ENCODE peak calls at places on chromosome 16, in five cellular contexts. O is CD4-positive, CD25-positive, alpha-beta regulatory T cell; B is naive thymus-derived CD4-positive, alpha-beta T cell; C is IMR-90; X is right cardiac atrium. D is an unnamed sample.

GRCh38 chr16:89548344-89549006 is 12.0 kb upstream of the RPL13 start:
- ATAC-seq in O (no peak), C (no peak), B (peak; percentile 42), X (no peak), D (no peak)

GRCh38 chr16:79283578-79283977 is 317.0 kb downstream of the MAF start:
- ATAC-seq in O (peak; percentile 82), X (no peak), B (peak; percentile 73), C (no peak), D (no peak)

GRCh38 chr16:53744449-53744848 is 40.5 kb downstream of the FTO start:
- ATAC-seq in B (peak; percentile 92), X (no peak), C (no peak), O (peak; percentile 93), D (no peak)

GRCh38 chr16:88993006-88993787 is 16.2 kb upstream of the CBFA2T3 start:
- ATAC-seq in B (peak; percentile 44), X (no peak), C (no peak), O (no peak), D (peak; percentile 42)

GRCh38 chr16:58498341-58499091 is 1.4 kb upstream of the NDRG4 start:
- ATAC-seq in X (no peak), O (no peak), B (no peak), C (no peak), D (no peak)

GRCh38 chr16:82699262-82699661 is 72.5 kb downstream of the CDH13 start:
- ATAC-seq in O (no peak), C (no peak), X (no peak), B (no peak), D (no peak)

GRCh38 chr16:25138130-25138529 is 26.6 kb downstream of the LCMT1 start:
- ATAC-seq in B (no peak), O (no peak), C (no peak), X (no peak), D (no peak)

GRCh38 chr16:58614212-58614611 is 15.4 kb downstream of the CNOT1 start:
- ATAC-seq in C (peak; percentile 74), O (no peak), B (no peak), X (no peak), D (no peak)

GRCh38 chr16:67459858-67460144 is 21.2 kb downstream of the ATP6V0D1 start:
- ATAC-seq in O (no peak), C (no peak), X (peak; percentile 67), B (no peak), D (peak; percentile 52)

GRCh38 chr16:89749637-89750036 is 28.3 kb downstream of the ZNF276 start:
- ATAC-seq in C (no peak), B (peak; percentile 64), X (peak; percentile 67), O (no peak), D (no peak)

GRCh38 chr16:29237971-29238370 is 168.5 kb downstream of the NPIPB11 start:
- ATAC-seq in C (no peak), B (no peak), X (no peak), O (no peak), D (no peak)

GRCh38 chr16:72997141-72997542 is 50.8 kb downstream of the ZFHX3 start:
- ATAC-seq in C (no peak), O (no peak), B (peak; percentile 27), X (no peak), D (peak; percentile 72)

GRCh38 chr16:88355389-88356123 is 27.2 kb upstream of the ZNF469 start:
- ATAC-seq in C (no peak), O (no peak), B (no peak), X (no peak), D (no peak)

GRCh38 chr16:9644258-9644657 is 538.0 kb downstream of the GRIN2A start:
- ATAC-seq in X (no peak), C (no peak), O (no peak), B (no peak), D (no peak)

GRCh38 chr16:79217375-79218011 is 383.0 kb downstream of the MAF start:
- ATAC-seq in X (no peak), O (no peak), B (peak; percentile 38), C (no peak), D (no peak)

GRCh38 chr16:56608876-56609462 is 585 bp downstream of the MT2A start:
- ATAC-seq in O (no peak), B (no peak), C (no peak), X (no peak), D (no peak)

GRCh38 chr16:88569614-88569984 is 604 bp upstream of the ZC3H18 start:
- ATAC-seq in B (peak; percentile 16), X (peak; percentile 53), O (peak; percentile 14), C (peak; percentile 37), D (peak; percentile 45)

GRCh38 chr16:86986136-86986535 is 331.1 kb downstream of the C16orf95 start:
- ATAC-seq in C (no peak), O (no peak), X (no peak), B (no peak), D (no peak)

GRCh38 chr16:54935411-54936085 is 4.9 kb downstream of the IRX5 start:
- ATAC-seq in B (no peak), X (no peak), C (no peak), O (no peak), D (no peak)

GRCh38 chr16:54937673-54938350 is 7.1 kb downstream of the IRX5 start:
- ATAC-seq in C (no peak), O (no peak), B (no peak), X (no peak), D (no peak)

GRCh38 chr16:54938351-54939346 is 8.0 kb downstream of the IRX5 start:
- ATAC-seq in C (no peak), X (peak; percentile 50), B (no peak), O (no peak), D (no peak)

GRCh38 chr16:54936086-54936978 is 5.7 kb downstream of the IRX5 start:
- ATAC-seq in O (no peak), C (peak; percentile 17), B (no peak), X (no peak), D (no peak)

DNA sequence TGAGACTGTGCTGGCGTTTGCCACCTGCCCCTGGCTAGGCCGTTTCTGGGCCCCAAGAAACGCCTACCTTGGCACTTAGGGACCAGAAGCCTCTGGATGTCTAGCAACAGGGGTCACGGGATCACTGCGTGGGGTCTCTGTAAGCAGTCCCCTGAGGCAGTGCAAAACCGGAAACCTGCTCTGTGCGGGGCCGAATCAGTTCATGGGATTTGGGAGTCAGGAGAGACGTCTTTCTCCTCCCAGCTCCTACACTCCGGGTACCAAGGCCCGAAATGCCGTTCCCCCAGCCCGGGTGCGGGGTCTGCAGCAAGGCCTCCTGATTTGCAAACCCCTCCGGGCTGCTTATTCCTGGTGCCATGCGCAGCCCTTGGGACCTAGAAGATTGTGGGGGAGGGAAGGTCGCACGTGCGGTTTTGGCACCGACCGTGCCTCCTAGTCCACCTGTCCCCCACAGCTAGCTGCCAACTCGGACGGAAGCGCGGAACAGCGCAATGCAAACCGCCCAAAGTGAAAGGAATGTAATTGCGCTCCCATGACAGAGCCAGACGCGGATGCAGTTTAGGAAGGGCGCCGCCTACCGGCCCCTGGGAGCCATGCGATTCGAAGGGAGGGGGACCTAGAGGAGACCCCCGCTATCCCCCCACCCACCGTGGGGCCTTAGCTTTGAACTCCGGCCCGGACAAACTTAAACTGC is 6.5 kb downstream of the IRX5 start:
- ATAC-seq in C (no peak), X (peak; percentile 27), B (no peak), O (no peak), D (no peak)
- H3K4me3 ChIP-seq in C (no peak overlapping the region), X (peak overlapping the region; percentile 24), B (no peak overlapping the region), O (no peak overlapping the region), D (no peak overlapping the region)

GRCh38 chr16:49809112-49809511 is 46.8 kb downstream of the ZNF423 start:
- ATAC-seq in B (no peak), O (no peak), C (no peak), X (peak; percentile 3), D (no peak)

GRCh38 chr16:49811630-49812334 is 44.1 kb downstream of the ZNF423 start:
- ATAC-seq in X (peak; percentile 60), C (no peak), B (no peak), O (no peak), D (no peak)

GRCh38 chr16:49809561-49809960 is 46.4 kb downstream of the ZNF423 start:
- ATAC-seq in O (no peak), X (no peak), B (no peak), C (no peak), D (no peak)

DNA sequence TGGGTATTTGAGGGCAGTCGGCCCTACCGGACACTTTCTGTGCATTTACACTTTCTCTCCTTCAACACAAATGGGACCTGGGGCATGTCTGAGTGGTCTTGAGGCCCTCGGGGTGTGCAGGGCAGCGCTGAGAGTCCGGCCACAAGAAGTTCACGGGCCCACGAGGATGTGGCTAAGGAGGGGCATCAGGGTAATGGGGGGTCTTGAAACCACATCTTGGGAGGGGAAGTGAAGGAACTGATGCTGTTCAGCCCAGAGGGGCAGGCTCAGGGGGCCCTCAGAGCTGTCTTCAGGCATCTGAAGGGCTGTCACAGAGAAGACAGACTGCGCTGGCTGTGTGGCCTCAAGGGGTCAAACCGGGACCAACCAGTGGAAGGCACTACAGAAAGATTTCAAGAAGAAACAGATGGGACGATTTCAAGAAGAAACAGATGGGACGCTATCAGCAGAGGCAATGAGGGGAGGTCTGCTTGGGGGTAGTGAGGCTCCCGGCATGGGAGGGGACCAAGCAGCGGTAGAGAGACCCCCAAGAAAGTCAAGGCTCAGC is 45.1 kb downstream of the ZNF423 start:
- ATAC-seq in C (no peak), X (no peak), O (no peak), B (no peak), D (no peak)
- H3K27ac ChIP-seq in C (no peak overlapping the region), X (no peak overlapping the region), O (no peak overlapping the region), B (no peak overlapping the region), D (no peak overlapping the region)

DNA sequence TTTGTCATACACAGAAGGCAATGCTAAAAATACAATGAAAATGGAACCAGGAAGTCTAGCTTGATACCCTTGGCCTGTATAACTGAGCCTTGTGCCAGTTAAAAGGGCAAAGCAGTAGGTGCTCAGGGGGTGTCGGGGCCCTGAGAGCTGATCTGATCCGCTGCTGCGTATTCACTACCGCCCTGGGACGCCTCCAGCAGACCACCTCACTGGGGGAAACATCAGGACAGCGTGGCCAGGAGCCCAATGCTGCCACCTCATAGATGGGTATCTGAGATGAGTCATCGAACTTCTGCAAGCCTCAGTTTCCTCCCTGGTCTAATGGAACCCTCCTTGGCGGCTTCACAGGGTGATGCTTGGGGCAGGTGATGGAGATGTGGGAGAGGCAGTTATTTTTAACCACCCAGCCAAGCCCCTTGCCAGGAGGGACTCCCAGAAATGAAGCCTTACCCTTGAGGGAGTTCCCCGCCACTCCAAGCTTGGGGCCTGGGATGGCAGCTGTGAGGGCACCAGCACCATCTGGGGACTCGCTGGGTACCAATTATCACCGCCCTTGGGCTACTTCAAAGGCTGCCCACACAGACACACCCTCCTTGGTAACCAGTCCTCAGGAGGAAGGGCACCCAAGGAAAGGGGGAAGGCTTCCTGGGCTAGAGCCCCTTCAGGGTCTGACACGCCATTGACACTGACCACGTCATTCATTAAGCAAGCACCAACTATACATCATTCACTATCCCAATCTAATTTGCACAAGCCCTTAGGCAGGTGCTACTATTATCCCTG is 7.8 kb downstream of the DEXI start:
- ATAC-seq in X (no peak), O (no peak), B (no peak), C (no peak), D (no peak)
- H3K4me1 ChIP-seq in X (peaks cover 40% of the 10 kb centered on the region), O (peaks cover 41% of the 10 kb centered on the region), B (peaks cover 34% of the 10 kb centered on the region), C (peaks cover 11% of the 10 kb centered on the region), D (peaks cover 89% of the 10 kb centered on the region)

DNA sequence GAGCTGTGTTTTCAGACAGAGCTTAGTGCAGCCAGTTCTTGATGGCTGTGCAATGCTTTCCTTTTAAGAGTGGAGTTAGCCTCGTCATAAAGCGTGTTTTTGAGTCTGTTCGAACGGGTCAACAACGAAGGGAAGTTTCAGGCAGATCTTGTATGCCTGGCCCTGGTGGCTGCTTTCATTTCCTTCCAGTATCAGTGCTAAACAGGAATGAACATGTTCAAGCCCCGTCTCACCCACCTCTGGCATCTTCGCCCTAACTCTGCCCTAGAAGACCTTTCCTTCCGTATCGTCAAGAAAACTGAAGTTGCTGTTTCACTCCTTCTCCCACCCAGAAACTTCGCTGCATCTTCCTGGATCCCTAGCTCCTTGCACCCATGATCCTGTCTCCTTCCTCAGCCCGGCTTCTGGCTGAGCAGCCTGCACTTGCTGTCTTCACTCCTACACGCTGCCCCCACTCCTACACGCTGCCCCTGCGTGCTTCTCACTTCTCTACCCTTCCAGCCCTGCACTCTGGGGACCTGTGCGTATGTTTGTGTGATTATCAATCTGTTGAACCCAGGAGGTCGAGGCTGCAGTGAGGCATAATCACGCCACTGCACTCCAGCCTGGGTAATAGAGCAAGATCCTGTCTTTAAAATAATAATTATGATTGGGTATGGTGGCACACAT is 55.3 kb downstream of the USP10 start:
- ATAC-seq in C (no peak), B (no peak), O (no peak), X (no peak), D (no peak)
- H3K4me3 ChIP-seq in C (no peak overlapping the region), B (peak overlapping the region; percentile 4), O (no peak overlapping the region), X (no peak overlapping the region), D (no peak overlapping the region)

D was measured in gastroesophageal sphincter.